ENCODE peak calls at places on chromosome 9, in five cellular contexts. D, P, K, W and R are unnamed samples.

GRCh38 chr9:1837453-1838084 is 177.6 kb upstream of the SMARCA2 start:
- DNase-seq in D (no peak), P (peak), K (peak), W (no peak), R (peak)

GRCh38 chr9:132185164-132186009 is 23.5 kb downstream of the NTNG2 start:
- DNase-seq in D (no peak), P (no peak), K (no peak), W (no peak), R (no peak)

GRCh38 chr9:86246752-86247161 is 12.7 kb downstream of the C9orf153 start:
- DNase-seq in D (no peak), P (peak), K (no peak), W (no peak), R (no peak)

GRCh38 chr9:34253460-34253837 is 74.6 kb downstream of the UBAP1 start:
- DNase-seq in D (no peak), P (no peak), K (no peak), W (no peak), R (no peak)

GRCh38 chr9:35488019-35488418 is 1.9 kb upstream of the RUSC2 start:
- DNase-seq in D (no peak), P (no peak), K (no peak), W (no peak), R (no peak)

GRCh38 chr9:121883281-121884056 is 209.6 kb downstream of the TTLL11 start:
- DNase-seq in D (peak), P (peak), K (no peak), W (no peak), R (no peak)

GRCh38 chr9:120935383-120935857 is 8.8 kb upstream of the TRAF1 start:
- DNase-seq in D (peak), P (peak), K (peak), W (peak), R (peak)

GRCh38 chr9:4293293-4293931 is 6.5 kb downstream of the GLIS3 start:
- DNase-seq in D (peak), P (no peak), K (peak), W (no peak), R (peak)

GRCh38 chr9:109733690-109734089 is 46.3 kb upstream of the PALM2AKAP2 start:
- DNase-seq in D (no peak), P (no peak), K (peak), W (no peak), R (no peak)

GRCh38 chr9:128043467-128043868 is 23.7 kb downstream of the NAIF1 start:
- DNase-seq in D (no peak), P (no peak), K (no peak), W (no peak), R (no peak)

GRCh38 chr9:77016526-77017504 is 2.6 kb upstream of the FOXB2 start:
- DNase-seq in D (no peak), P (no peak), K (no peak), W (no peak), R (no peak)

GRCh38 chr9:31730398-31730797 is 654.0 kb upstream of the ACO1 start:
- DNase-seq in D (no peak), P (no peak), K (no peak), W (peak), R (no peak)

GRCh38 chr9:89635007-89635742 is 30.4 kb downstream of the GADD45G start:
- DNase-seq in D (peak), P (no peak), K (no peak), W (peak), R (no peak)

GRCh38 chr9:109789582-109790360 is 9.8 kb downstream of the PALM2AKAP2 start:
- DNase-seq in D (peak), P (no peak), K (no peak), W (no peak), R (no peak)

GRCh38 chr9:35749515-35750255 is 598 bp downstream of the RGP1 start:
- DNase-seq in D (peak), P (peak), K (no peak), W (peak), R (no peak)

GRCh38 chr9:134875376-134875775 is 5.2 kb upstream of the FCN2 start:
- DNase-seq in D (no peak), P (no peak), K (no peak), W (no peak), R (no peak)

GRCh38 chr9:116480700-116481099 is 206.4 kb upstream of the TRIM32 start:
- DNase-seq in D (no peak), P (no peak), K (no peak), W (no peak), R (no peak)

GRCh38 chr9:86765040-86765343 is 182.3 kb downstream of the GAS1 start:
- DNase-seq in D (no peak), P (no peak), K (no peak), W (no peak), R (no peak)